ENCODE peak calls at places on chromosomes 6 and 20, in six cellular contexts. One of them, this sample, is unnamed.
A peak's percentile ranks its signal among the peaks of the same experiment; 100 is the strongest.

GRCh38 chr6:53741001-53741400 is 53.8 kb upstream of the LRRC1 start:
- DNase-seq in choroid plexus epithelial cell: no peak
- DNase-seq in T-helper 1 cell: no peak
- DNase-seq in germinal center: no peak
- DNase-seq in nephron progenitor cell: no peak
- DNase-seq in HTR-8/SVneo: no peak
- DNase-seq in this sample: no peak

GRCh38 chr20:48186915-48187314 is 401.6 kb upstream of the SULF2 start:
- DNase-seq in choroid plexus epithelial cell: no peak
- DNase-seq in T-helper 1 cell: no peak
- DNase-seq in germinal center: no peak
- DNase-seq in HTR-8/SVneo: no peak
- DNase-seq in nephron progenitor cell: no peak
- DNase-seq in this sample: no peak

GRCh38 chr6:169046483-169047192 is 207.0 kb downstream of the THBS2 start:
- DNase-seq in HTR-8/SVneo: peak; percentile 19
- DNase-seq in nephron progenitor cell: no peak
- DNase-seq in choroid plexus epithelial cell: peak; percentile 32
- DNase-seq in germinal center: no peak
- DNase-seq in T-helper 1 cell: no peak
- DNase-seq in this sample: no peak

GRCh38 chr6:119614138-119614537 is 264.6 kb upstream of the MAN1A1 start:
- DNase-seq in nephron progenitor cell: no peak
- DNase-seq in HTR-8/SVneo: no peak
- DNase-seq in T-helper 1 cell: no peak
- DNase-seq in choroid plexus epithelial cell: no peak
- DNase-seq in germinal center: no peak
- DNase-seq in this sample: no peak

GRCh38 chr6:16474834-16475781 is 236.7 kb downstream of the GMPR start:
- DNase-seq in HTR-8/SVneo: no peak
- DNase-seq in T-helper 1 cell: no peak
- DNase-seq in germinal center: no peak
- DNase-seq in choroid plexus epithelial cell: no peak
- DNase-seq in nephron progenitor cell: no peak
- DNase-seq in this sample: no peak

GRCh38 chr20:46057856-46058655 is 29.0 kb downstream of the SLC12A5 start:
- DNase-seq in T-helper 1 cell: peak; percentile 32
- DNase-seq in germinal center: peak; percentile 38
- DNase-seq in HTR-8/SVneo: no peak
- DNase-seq in choroid plexus epithelial cell: peak; percentile 51
- DNase-seq in nephron progenitor cell: peak; percentile 44
- DNase-seq in this sample: no peak

GRCh38 chr20:49851991-49852390 is 39.4 kb downstream of the SLC9A8 start:
- DNase-seq in T-helper 1 cell: no peak
- DNase-seq in germinal center: no peak
- DNase-seq in choroid plexus epithelial cell: no peak
- DNase-seq in HTR-8/SVneo: no peak
- DNase-seq in nephron progenitor cell: no peak
- DNase-seq in this sample: no peak

GRCh38 chr20:62276448-62276847 is 26.3 kb upstream of the ADRM1 start:
- DNase-seq in germinal center: no peak
- DNase-seq in HTR-8/SVneo: no peak
- DNase-seq in choroid plexus epithelial cell: no peak
- DNase-seq in T-helper 1 cell: no peak
- DNase-seq in nephron progenitor cell: no peak
- DNase-seq in this sample: no peak

GRCh38 chr6:110552076-110552475 is 75.7 kb upstream of the SLC22A16 start:
- DNase-seq in T-helper 1 cell: no peak
- DNase-seq in choroid plexus epithelial cell: no peak
- DNase-seq in HTR-8/SVneo: no peak
- DNase-seq in nephron progenitor cell: no peak
- DNase-seq in germinal center: no peak
- DNase-seq in this sample: no peak

GRCh38 chr6:159715168-159715567 is 12.1 kb upstream of the WTAP start:
- DNase-seq in choroid plexus epithelial cell: no peak
- DNase-seq in HTR-8/SVneo: no peak
- DNase-seq in germinal center: no peak
- DNase-seq in T-helper 1 cell: no peak
- DNase-seq in nephron progenitor cell: no peak
- DNase-seq in this sample: no peak

GRCh38 chr6:51891784-51892183 is 195.6 kb downstream of the PKHD1 start:
- DNase-seq in choroid plexus epithelial cell: no peak
- DNase-seq in nephron progenitor cell: no peak
- DNase-seq in T-helper 1 cell: no peak
- DNase-seq in germinal center: no peak
- DNase-seq in HTR-8/SVneo: no peak
- DNase-seq in this sample: no peak

GRCh38 chr6:110180228-110181008 is at the start of gene CDC40:
- DNase-seq in HTR-8/SVneo: peak; percentile 51
- DNase-seq in germinal center: peak; percentile 52
- DNase-seq in choroid plexus epithelial cell: no peak
- DNase-seq in T-helper 1 cell: no peak
- DNase-seq in nephron progenitor cell: peak; percentile 67
- DNase-seq in this sample: peak; percentile 67

GRCh38 chr6:125507987-125508655 is 206.4 kb upstream of the HDDC2 start:
- DNase-seq in HTR-8/SVneo: no peak
- DNase-seq in T-helper 1 cell: no peak
- DNase-seq in choroid plexus epithelial cell: peak; percentile 89
- DNase-seq in nephron progenitor cell: no peak
- DNase-seq in germinal center: no peak
- DNase-seq in this sample: no peak